ENCODE peak calls at places on chromosomes 1 and 21, in seven cellular contexts. J, E, X, G, H, Z and C are unnamed samples.
A peak's percentile ranks its signal among the peaks of the same experiment; 100 is the strongest.

GRCh38 chr1:117534995-117535467 is 70.8 kb upstream of the TENT5C start:
- DNase-seq in H (peak; percentile 18), G (peak; percentile 46), J (no peak), E (no peak), Z (peak; percentile 72), X (peak; percentile 22), C (peak; percentile 34)

GRCh38 chr1:67853704-67854103 is 20.4 kb upstream of the GNG12 start:
- DNase-seq in E (peak; percentile 62), J (peak; percentile 50), H (peak; percentile 54), G (peak; percentile 29), X (peak; percentile 38), Z (peak; percentile 86), C (no peak)

GRCh38 chr1:26224606-26225005 is 9.4 kb upstream of the CEP85 start:
- DNase-seq in H (no peak), X (no peak), G (no peak), Z (no peak), E (no peak), J (no peak), C (no peak)

GRCh38 chr1:109705411-109705810 is 6.6 kb upstream of the GSTM5 start:
- DNase-seq in H (no peak), J (no peak), X (no peak), G (no peak), Z (peak; percentile 0), E (no peak), C (peak; percentile 38)

GRCh38 chr1:54002544-54003248 is 15.3 kb downstream of the LDLRAD1 start:
- DNase-seq in E (peak; percentile 10), X (no peak), G (no peak), Z (no peak), J (no peak), H (no peak), C (no peak)

GRCh38 chr1:239805888-239806772 is 285.6 kb upstream of the FMN2 start:
- DNase-seq in Z (no peak), E (no peak), H (no peak), G (no peak), J (no peak), X (no peak), C (no peak)

GRCh38 chr21:45826733-45827692 is 154.6 kb upstream of the COL6A1 start:
- DNase-seq in Z (no peak), E (no peak), X (no peak), G (no peak), J (no peak), H (no peak), C (no peak)

GRCh38 chr1:174920093-174920492 is 79.7 kb upstream of the CACYBP start:
- DNase-seq in H (no peak), E (no peak), X (no peak), Z (no peak), J (no peak), G (no peak), C (no peak)

GRCh38 chr21:14064296-14064645 is 146.5 kb downstream of the LIPI start:
- DNase-seq in H (no peak), E (no peak), G (no peak), Z (peak; percentile 25), X (no peak), J (no peak), C (no peak)

GRCh38 chr21:41460578-41461527 is 34.8 kb downstream of the MX1 start:
- DNase-seq in E (peak; percentile 87), G (peak; percentile 80), H (peak; percentile 72), X (peak; percentile 65), Z (peak; percentile 72), J (peak; percentile 84), C (peak; percentile 65)

GRCh38 chr1:220300442-220301121 is 28.3 kb upstream of the RAB3GAP2 start:
- DNase-seq in X (peak; percentile 77), H (peak; percentile 84), E (peak; percentile 68), Z (peak; percentile 91), G (peak; percentile 58), J (peak; percentile 63), C (peak; percentile 87)

GRCh38 chr1:215082532-215083407 is at the start of gene KCNK2:
- DNase-seq in G (no peak), E (no peak), Z (peak; percentile 52), H (no peak), X (no peak), J (peak; percentile 50), C (no peak)

GRCh38 chr1:32736812-32737791 is 34.5 kb upstream of the SYNC start:
- DNase-seq in E (peak; percentile 84), J (no peak), Z (no peak), H (no peak), X (no peak), G (no peak), C (no peak)

GRCh38 chr21:45464309-45464708 is 59.3 kb downstream of the COL18A1 start:
- DNase-seq in G (peak; percentile 27), Z (no peak), J (no peak), H (no peak), X (no peak), E (no peak), C (no peak)

GRCh38 chr1:171644805-171645483 is 7.5 kb downstream of the MYOC start:
- DNase-seq in Z (peak; percentile 82), J (peak; percentile 81), E (peak; percentile 89), G (peak; percentile 91), H (peak; percentile 87), X (peak; percentile 81), C (peak; percentile 70)

GRCh38 chr21:39196310-39196709 is 13.1 kb upstream of the PSMG1 start:
- DNase-seq in H (no peak), J (no peak), X (no peak), G (peak; percentile 71), Z (no peak), E (no peak), C (no peak)

DNA sequence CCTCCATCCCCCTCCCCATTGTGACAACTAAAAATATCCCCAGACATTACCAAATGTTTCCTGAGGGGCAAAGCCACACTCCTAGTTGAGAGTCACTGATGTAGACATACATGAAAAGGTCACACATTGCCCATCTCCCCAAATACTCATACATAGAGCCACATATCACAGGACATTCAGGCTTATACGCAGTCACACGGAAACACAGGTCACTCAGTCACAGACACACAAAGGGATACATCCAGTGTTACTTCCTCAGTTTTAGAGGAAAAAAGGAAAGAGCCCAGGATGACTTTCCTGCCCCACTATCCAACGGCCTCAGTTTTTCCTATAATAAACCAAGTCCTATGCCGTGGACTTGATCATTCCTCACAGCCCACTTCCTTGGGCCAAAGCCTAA is 1.9 kb downstream of the SLC39A1 start:
- DNase-seq in H (no peak), Z (no peak), G (no peak), X (no peak), J (no peak), E (no peak), C (no peak)
- H3K4me3 ChIP-seq in H (peak overlapping the region; percentile 74), Z (no peak overlapping the region), G (no peak overlapping the region), X (no peak overlapping the region), J (peak overlapping the region; percentile 75), E (no peak overlapping the region), C (peak overlapping the region; percentile 93)

DNA sequence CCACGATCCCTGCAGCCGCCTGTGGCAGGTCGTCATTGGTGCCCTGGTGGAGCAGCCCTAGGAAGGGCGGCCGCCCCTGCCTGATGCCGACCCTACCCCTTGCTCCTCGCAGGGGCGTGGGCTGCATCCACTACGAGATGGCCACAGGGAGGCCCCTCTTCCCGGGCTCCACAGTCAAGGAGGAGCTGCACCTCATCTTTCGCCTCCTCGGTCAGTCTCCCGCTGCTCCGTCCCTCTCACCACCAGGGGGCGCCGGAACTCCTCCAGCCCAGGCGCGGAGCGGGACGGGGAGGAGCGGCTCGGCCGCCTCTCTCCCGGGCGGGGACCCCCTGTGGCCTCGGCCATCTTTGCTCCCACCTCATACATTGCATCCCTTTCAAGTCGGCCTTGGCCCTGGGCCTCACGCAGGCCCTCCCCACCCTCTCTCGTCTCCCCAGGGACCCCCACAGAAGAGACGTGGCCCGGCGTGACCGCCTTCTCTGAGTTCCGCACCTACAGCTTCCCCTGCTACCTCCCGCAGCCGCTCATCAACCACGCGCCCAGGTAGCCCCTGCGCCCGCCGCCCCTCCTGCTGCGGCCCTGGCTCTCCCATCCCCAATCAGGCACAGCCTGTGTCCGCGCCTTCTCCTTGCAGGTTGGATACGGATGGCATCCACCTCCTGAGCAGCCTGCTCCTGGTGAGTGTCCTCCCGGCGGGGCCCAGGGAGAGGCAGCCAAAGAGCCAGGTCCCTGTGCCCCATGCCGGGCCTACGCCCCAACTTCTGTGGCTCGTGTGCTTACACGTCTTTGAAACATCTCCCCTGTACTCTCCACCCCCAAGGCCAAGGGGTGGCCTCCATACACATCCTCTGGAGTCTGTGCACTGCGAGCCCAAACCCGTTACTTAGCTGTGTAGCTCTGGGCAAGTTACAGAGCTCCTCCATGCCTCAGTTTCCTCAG is 24.7 kb downstream of the CDK18 start:
- DNase-seq in H (peak; percentile 82), J (peak; percentile 90), X (peak; percentile 86), E (peak; percentile 91), G (peak; percentile 79), Z (peak; percentile 50), C (no peak)
- TF ChIP-seq CTCF in H (peak; percentile 94), J (peak; percentile 91), X (peak; percentile 98), E (peak; percentile 82), G (peak; percentile 98), Z (peak; percentile 85), C (peak; percentile 99)

DNA sequence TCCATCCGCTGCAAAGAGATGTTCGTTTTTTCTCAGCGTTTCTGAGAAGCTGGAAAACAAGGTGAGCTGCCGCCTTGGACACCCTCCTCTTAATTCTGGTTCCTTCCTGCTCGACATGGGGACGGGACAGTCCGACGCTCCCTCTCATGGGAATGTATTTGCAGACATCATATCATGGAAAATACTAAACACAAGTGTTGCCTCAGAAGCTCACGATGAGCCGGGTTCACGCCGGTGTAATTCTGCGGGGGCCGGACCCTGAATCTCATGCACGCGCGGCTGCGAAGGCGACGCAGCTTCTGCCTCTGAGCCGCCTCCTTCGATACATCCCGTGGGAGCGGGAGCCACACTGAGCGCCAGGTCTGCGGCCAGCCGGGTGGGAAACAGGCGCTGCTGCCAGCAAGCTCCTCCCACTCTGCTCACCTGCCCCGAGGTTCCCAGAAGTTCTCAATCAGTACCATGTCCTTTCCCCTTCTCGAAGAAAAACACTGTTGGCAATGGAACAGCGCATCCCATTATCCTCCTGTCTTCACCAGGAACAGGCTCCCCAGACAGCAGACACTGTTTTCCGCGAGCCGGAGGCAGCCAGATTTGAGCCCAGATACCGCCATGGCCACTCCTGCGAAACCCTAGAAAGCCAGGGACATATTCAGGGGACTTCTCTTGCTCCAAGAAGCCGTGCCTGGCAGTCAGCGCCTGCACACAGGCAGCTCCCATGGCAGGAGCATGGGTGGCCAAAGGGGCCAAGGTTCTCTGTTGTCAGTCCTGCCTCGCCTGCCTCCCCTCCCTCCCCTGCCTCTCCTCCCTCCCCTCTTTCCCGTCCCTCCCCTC is 98.0 kb downstream of the WDR4 start:
- DNase-seq in J (no peak), E (no peak), X (no peak), H (peak; percentile 29), G (no peak), Z (no peak), C (no peak)
- H3K4me3 ChIP-seq in J (peak overlapping the region; percentile 46), E (no peak overlapping the region), X (no peak overlapping the region), H (peak overlapping the region; percentile 34), G (no peak overlapping the region), Z (no peak overlapping the region), C (no peak overlapping the region)

GRCh38 chr1:45516465-45516864 is 5.2 kb downstream of the PRDX1 start:
- DNase-seq in Z (no peak), J (no peak), E (no peak), X (no peak), H (no peak), G (no peak), C (no peak)

GRCh38 chr1:45518910-45519309 is 2.8 kb downstream of the PRDX1 start:
- DNase-seq in H (no peak), J (no peak), E (no peak), Z (no peak), X (no peak), G (peak; percentile 67), C (no peak)

GRCh38 chr1:45526135-45526644 is 4.5 kb upstream of the PRDX1 start:
- DNase-seq in E (no peak), H (no peak), Z (no peak), G (no peak), J (no peak), X (no peak), C (no peak)

GRCh38 chr1:45522324-45523104 is 830 bp upstream of the PRDX1 start:
- DNase-seq in E (no peak), X (no peak), J (no peak), Z (peak; percentile 64), H (no peak), G (no peak), C (no peak)

GRCh38 chr1:45521413-45522323 is at the start of gene PRDX1:
- DNase-seq in G (peak; percentile 97), Z (peak; percentile 94), H (peak; percentile 98), J (peak; percentile 98), E (peak; percentile 98), X (peak; percentile 98), C (peak; percentile 77)
- TF ChIP-seq CTCF in G (no peak), Z (peak; percentile 14), H (no peak), J (peak; percentile 8), E (peak; percentile 19), X (no peak), C (no peak)